ENCODE peak calls at places on chromosomes 13 and 19, in five cellular contexts. One of them, this sample, is unnamed.

GRCh38 chr19:44757057-44757734 is 8.7 kb downstream of the BCL3 start:
- DNase-seq in NT2/D1: no peak
- DNase-seq in GM12878: no peak
- DNase-seq in HEK293T: no peak
- DNase-seq in H1: peak
- DNase-seq in this sample: no peak

GRCh38 chr19:1850809-1851544 is 2.7 kb upstream of the REXO1 start:
- DNase-seq in HEK293T: no peak
- DNase-seq in GM12878: no peak
- DNase-seq in NT2/D1: no peak
- DNase-seq in H1: no peak
- DNase-seq in this sample: no peak

GRCh38 chr19:47762615-47763308 is 15.7 kb upstream of the SELENOW start:
- DNase-seq in GM12878: no peak
- DNase-seq in H1: no peak
- DNase-seq in HEK293T: no peak
- DNase-seq in NT2/D1: no peak
- DNase-seq in this sample: no peak

GRCh38 chr13:75803175-75803611 is 167.1 kb downstream of the LMO7 start:
- DNase-seq in HEK293T: no peak
- DNase-seq in H1: peak
- DNase-seq in NT2/D1: peak
- DNase-seq in GM12878: no peak
- DNase-seq in this sample: no peak

GRCh38 chr13:75345191-75345590 is 136.8 kb downstream of the TBC1D4 start:
- DNase-seq in GM12878: no peak
- DNase-seq in NT2/D1: no peak
- DNase-seq in HEK293T: no peak
- DNase-seq in H1: no peak
- DNase-seq in this sample: no peak

GRCh38 chr13:110869805-110870706 is 44.8 kb downstream of the ANKRD10 start:
- DNase-seq in NT2/D1: no peak
- DNase-seq in HEK293T: peak
- DNase-seq in H1: peak
- DNase-seq in GM12878: no peak
- DNase-seq in this sample: peak

GRCh38 chr13:105159794-105160193 is 1375.7 kb downstream of the EFNB2 start:
- DNase-seq in GM12878: no peak
- DNase-seq in H1: no peak
- DNase-seq in NT2/D1: no peak
- DNase-seq in HEK293T: no peak
- DNase-seq in this sample: no peak

GRCh38 chr19:45677351-45678230 is 9.6 kb downstream of the GIPR start:
- DNase-seq in NT2/D1: peak
- DNase-seq in GM12878: peak
- DNase-seq in HEK293T: peak
- DNase-seq in H1: peak
- DNase-seq in this sample: peak

GRCh38 chr13:52707375-52707774 is 32.2 kb downstream of the CNMD start:
- DNase-seq in GM12878: no peak
- DNase-seq in NT2/D1: no peak
- DNase-seq in HEK293T: peak
- DNase-seq in H1: no peak
- DNase-seq in this sample: no peak

GRCh38 chr13:84870190-84870589 is 929.0 kb downstream of the SLITRK6 start:
- DNase-seq in NT2/D1: no peak
- DNase-seq in H1: no peak
- DNase-seq in GM12878: no peak
- DNase-seq in HEK293T: peak
- DNase-seq in this sample: peak

GRCh38 chr13:56670563-56670962 is 470.2 kb upstream of the PRR20A start:
- DNase-seq in NT2/D1: peak
- DNase-seq in HEK293T: no peak
- DNase-seq in H1: no peak
- DNase-seq in GM12878: no peak
- DNase-seq in this sample: no peak

GRCh38 chr13:112322562-112322961 is 53.6 kb upstream of the SPACA7 start:
- DNase-seq in H1: no peak
- DNase-seq in HEK293T: no peak
- DNase-seq in NT2/D1: no peak
- DNase-seq in GM12878: no peak
- DNase-seq in this sample: no peak

GRCh38 chr13:74187564-74187963 is 53.4 kb upstream of the KLF12 start:
- DNase-seq in H1: no peak
- DNase-seq in GM12878: no peak
- DNase-seq in HEK293T: no peak
- DNase-seq in NT2/D1: no peak
- DNase-seq in this sample: peak

GRCh38 chr19:3981736-3982681 is 3.3 kb downstream of the EEF2 start:
- DNase-seq in GM12878: no peak
- DNase-seq in H1: no peak
- DNase-seq in HEK293T: no peak
- DNase-seq in NT2/D1: no peak
- DNase-seq in this sample: no peak

GRCh38 chr19:4115050-4115817 is 8.7 kb downstream of the MAP2K2 start:
- DNase-seq in HEK293T: no peak
- DNase-seq in GM12878: peak
- DNase-seq in NT2/D1: no peak
- DNase-seq in H1: no peak
- DNase-seq in this sample: no peak

GRCh38 chr13:80211573-80211972 is 129.4 kb downstream of the SPRY2 start:
- DNase-seq in H1: no peak
- DNase-seq in GM12878: no peak
- DNase-seq in NT2/D1: no peak
- DNase-seq in HEK293T: no peak
- DNase-seq in this sample: no peak

GRCh38 chr13:54383604-54384003 is 1355.0 kb downstream of the OLFM4 start:
- DNase-seq in GM12878: no peak
- DNase-seq in H1: no peak
- DNase-seq in NT2/D1: no peak
- DNase-seq in HEK293T: no peak
- DNase-seq in this sample: no peak

GRCh38 chr13:107767119-107767518 is 448.2 kb downstream of the LIG4 start:
- DNase-seq in GM12878: no peak
- DNase-seq in NT2/D1: no peak
- DNase-seq in HEK293T: no peak
- DNase-seq in H1: no peak
- DNase-seq in this sample: no peak

GRCh38 chr19:6773323-6773931 is 919 bp downstream of the VAV1 start:
- DNase-seq in H1: no peak
- DNase-seq in GM12878: peak
- DNase-seq in HEK293T: no peak
- DNase-seq in NT2/D1: no peak
- DNase-seq in this sample: no peak

GRCh38 chr19:51365211-51366049 is 758 bp downstream of the ETFB start:
- DNase-seq in NT2/D1: no peak
- DNase-seq in GM12878: no peak
- DNase-seq in HEK293T: no peak
- DNase-seq in H1: no peak
- DNase-seq in this sample: peak

GRCh38 chr19:7602935-7603497 is 7.4 kb downstream of the CAMSAP3 start:
- DNase-seq in NT2/D1: no peak
- DNase-seq in H1: no peak
- DNase-seq in HEK293T: no peak
- DNase-seq in GM12878: no peak
- DNase-seq in this sample: no peak

GRCh38 chr13:75790198-75790970 is 154.3 kb downstream of the LMO7 start:
- DNase-seq in GM12878: no peak
- DNase-seq in H1: no peak
- DNase-seq in NT2/D1: no peak
- DNase-seq in HEK293T: no peak
- DNase-seq in this sample: no peak

GRCh38 chr19:6796278-6796677 is 23.8 kb downstream of the VAV1 start:
- DNase-seq in H1: no peak
- DNase-seq in NT2/D1: no peak
- DNase-seq in HEK293T: no peak
- DNase-seq in GM12878: no peak
- DNase-seq in this sample: no peak

GRCh38 chr19:33186431-33186830 is 7.7 kb upstream of the LRP3 start:
- DNase-seq in H1: no peak
- DNase-seq in NT2/D1: no peak
- DNase-seq in HEK293T: no peak
- DNase-seq in GM12878: no peak
- DNase-seq in this sample: no peak

GRCh38 chr13:20182231-20182846 is 10.4 kb downstream of the GJB2 start:
- DNase-seq in GM12878: peak
- DNase-seq in HEK293T: peak
- DNase-seq in NT2/D1: peak
- DNase-seq in H1: no peak
- DNase-seq in this sample: peak

GRCh38 chr13:81394605-81395004 is 1053.7 kb upstream of the SPRY2 start:
- DNase-seq in GM12878: no peak
- DNase-seq in HEK293T: no peak
- DNase-seq in H1: no peak
- DNase-seq in NT2/D1: no peak
- DNase-seq in this sample: no peak

GRCh38 chr13:36819811-36820140 is 754 bp downstream of the RFXAP start:
- DNase-seq in NT2/D1: no peak
- DNase-seq in H1: no peak
- DNase-seq in GM12878: no peak
- DNase-seq in HEK293T: peak
- DNase-seq in this sample: no peak

GRCh38 chr19:33064117-33064777 is 441 bp downstream of the RHPN2 start:
- DNase-seq in NT2/D1: no peak
- DNase-seq in GM12878: no peak
- DNase-seq in HEK293T: peak
- DNase-seq in H1: peak
- DNase-seq in this sample: no peak

GRCh38 chr19:4069331-4069959 is 2.7 kb upstream of the ZBTB7A start:
- DNase-seq in GM12878: no peak
- DNase-seq in H1: no peak
- DNase-seq in HEK293T: no peak
- DNase-seq in NT2/D1: no peak
- DNase-seq in this sample: no peak

GRCh38 chr19:3029070-3029923 is at the start of gene TLE2:
- DNase-seq in HEK293T: no peak
- DNase-seq in NT2/D1: no peak
- DNase-seq in H1: no peak
- DNase-seq in GM12878: no peak
- DNase-seq in this sample: no peak

GRCh38 chr19:5048727-5049553 is 80.0 kb downstream of the KDM4B start:
- DNase-seq in H1: no peak
- DNase-seq in GM12878: no peak
- DNase-seq in HEK293T: no peak
- DNase-seq in NT2/D1: no peak
- DNase-seq in this sample: no peak

GRCh38 chr13:101019126-101019525 is 344.5 kb upstream of the TMTC4 start:
- DNase-seq in H1: no peak
- DNase-seq in HEK293T: no peak
- DNase-seq in GM12878: no peak
- DNase-seq in NT2/D1: no peak
- DNase-seq in this sample: no peak
- TF ChIP-seq SUZ12 in H1: no peak
- TF ChIP-seq SUZ12 in HEK293T: no peak
- TF ChIP-seq SUZ12 in GM12878: no peak
- TF ChIP-seq SUZ12 in NT2/D1: no peak
- TF ChIP-seq SUZ12 in this sample: no peak

GRCh38 chr19:52997975-52998374 is 15.7 kb upstream of the ERVV-1 start:
- DNase-seq in H1: no peak
- DNase-seq in GM12878: no peak
- DNase-seq in HEK293T: no peak
- DNase-seq in NT2/D1: no peak
- DNase-seq in this sample: no peak
- TF ChIP-seq SUZ12 in H1: no peak
- TF ChIP-seq SUZ12 in GM12878: no peak
- TF ChIP-seq SUZ12 in HEK293T: no peak
- TF ChIP-seq SUZ12 in NT2/D1: no peak
- TF ChIP-seq SUZ12 in this sample: no peak

GRCh38 chr13:19158006-19158405 is 23.6 kb downstream of the TUBA3C start:
- DNase-seq in NT2/D1: no peak
- DNase-seq in H1: no peak
- DNase-seq in HEK293T: no peak
- DNase-seq in GM12878: no peak
- DNase-seq in this sample: no peak
- TF ChIP-seq SUZ12 in NT2/D1: no peak
- TF ChIP-seq SUZ12 in H1: no peak
- TF ChIP-seq SUZ12 in HEK293T: no peak
- TF ChIP-seq SUZ12 in GM12878: no peak
- TF ChIP-seq SUZ12 in this sample: no peak

DNA sequence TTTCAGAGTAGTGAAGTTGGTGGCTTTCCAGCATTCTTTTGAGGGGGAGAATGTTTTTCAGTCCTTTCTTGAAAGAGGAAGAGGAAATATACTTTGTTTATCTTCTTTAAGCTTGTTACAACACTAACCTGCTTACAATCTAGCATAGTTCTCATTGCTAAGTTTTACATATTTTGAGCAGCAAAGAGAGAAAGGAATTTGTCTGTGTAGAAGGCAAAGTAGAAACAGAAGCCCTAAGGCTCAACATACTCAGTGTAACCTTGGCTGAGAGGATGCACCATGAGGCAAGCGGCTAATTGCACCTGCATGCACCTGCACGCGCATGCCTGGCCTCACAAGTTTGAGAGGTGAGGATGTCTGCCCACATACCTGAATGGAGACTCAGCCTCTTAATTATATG is 2.2 kb downstream of the FRY start:
- DNase-seq in HEK293T: no peak
- DNase-seq in NT2/D1: no peak
- DNase-seq in H1: no peak
- DNase-seq in GM12878: no peak
- DNase-seq in this sample: no peak
- TF ChIP-seq SUZ12 in HEK293T: no peak
- TF ChIP-seq SUZ12 in NT2/D1: no peak
- TF ChIP-seq SUZ12 in H1: no peak
- TF ChIP-seq SUZ12 in GM12878: no peak
- TF ChIP-seq SUZ12 in this sample: no peak

GRCh38 chr19:48895226-48895625 is 3.3 kb downstream of the TULP2 start:
- DNase-seq in NT2/D1: no peak
- DNase-seq in HEK293T: no peak
- DNase-seq in GM12878: no peak
- DNase-seq in H1: no peak
- DNase-seq in this sample: no peak

GRCh38 chr19:48899781-48900476 is at the start of gene NUCB1:
- DNase-seq in H1: peak
- DNase-seq in NT2/D1: peak
- DNase-seq in GM12878: peak
- DNase-seq in HEK293T: peak
- DNase-seq in this sample: peak

GRCh38 chr19:48900477-48901452 is 653 bp downstream of the NUCB1 start:
- DNase-seq in HEK293T: peak
- DNase-seq in H1: no peak
- DNase-seq in GM12878: no peak
- DNase-seq in NT2/D1: no peak
- DNase-seq in this sample: peak

GRCh38 chr19:48897181-48897580 is 1.4 kb downstream of the TULP2 start:
- DNase-seq in HEK293T: no peak
- DNase-seq in NT2/D1: no peak
- DNase-seq in GM12878: no peak
- DNase-seq in H1: no peak
- DNase-seq in this sample: no peak

GRCh38 chr19:48896191-48896720 is 2.3 kb downstream of the TULP2 start:
- DNase-seq in NT2/D1: no peak
- DNase-seq in GM12878: no peak
- DNase-seq in H1: peak
- DNase-seq in HEK293T: peak
- DNase-seq in this sample: no peak
- TF ChIP-seq SUZ12 in NT2/D1: no peak
- TF ChIP-seq SUZ12 in GM12878: no peak
- TF ChIP-seq SUZ12 in H1: no peak
- TF ChIP-seq SUZ12 in HEK293T: no peak
- TF ChIP-seq SUZ12 in this sample: no peak

GRCh38 chr19:378706-379105 is 30.2 kb downstream of the C2CD4C start:
- DNase-seq in GM12878: no peak
- DNase-seq in H1: no peak
- DNase-seq in NT2/D1: no peak
- DNase-seq in HEK293T: no peak
- DNase-seq in this sample: no peak
- TF ChIP-seq SUZ12 in GM12878: no peak
- TF ChIP-seq SUZ12 in H1: no peak
- TF ChIP-seq SUZ12 in NT2/D1: no peak
- TF ChIP-seq SUZ12 in HEK293T: no peak
- TF ChIP-seq SUZ12 in this sample: no peak

This sample was measured in HepG2.